ENCODE peak calls at places on chromosomes 4 and X, in eight cellular contexts. M, S, D, Y, W, X, B and J are unnamed samples.

GRCh38 chr4:123477804-123478209 is 81.2 kb downstream of the SPRY1 start:
- DNase-seq in M (peak), S (peak), D (no peak), Y (no peak), W (no peak), X (no peak), B (peak), J (peak)

GRCh38 chr4:37890501-37891220 is at the start of gene TBC1D1:
- DNase-seq in M (no peak), S (peak), D (peak), Y (peak), W (peak), X (peak), B (peak), J (no peak)

GRCh38 chrX:41116948-41117347 is 31.7 kb downstream of the USP9X start:
- DNase-seq in M (no peak), S (no peak), D (no peak), Y (no peak), W (no peak), X (no peak), B (no peak), J (no peak)

GRCh38 chr4:87838207-87838606 is 5.4 kb downstream of the MEPE start:
- DNase-seq in M (no peak), S (no peak), D (no peak), Y (no peak), W (no peak), X (no peak), B (no peak), J (peak)

GRCh38 chr4:150173854-150174398 is 95.7 kb downstream of the DCLK2 start:
- DNase-seq in M (peak), S (no peak), D (no peak), Y (no peak), W (no peak), X (no peak), B (no peak), J (peak)

GRCh38 chr4:3353747-3354454 is 61.1 kb downstream of the RGS12 start:
- DNase-seq in M (no peak), S (no peak), D (no peak), Y (no peak), W (no peak), X (no peak), B (no peak), J (no peak)

GRCh38 chr4:106366026-106366425 is 2.6 kb downstream of the GIMD1 start:
- DNase-seq in M (peak), S (no peak), D (no peak), Y (no peak), W (no peak), X (no peak), B (no peak), J (no peak)

GRCh38 chrX:30653415-30654131 is at the start of gene GK:
- DNase-seq in M (no peak), S (peak), D (peak), Y (no peak), W (peak), X (peak), B (peak), J (no peak)

GRCh38 chr4:152014280-152014679 is 253.5 kb upstream of the GATB start:
- DNase-seq in M (no peak), S (peak), D (no peak), Y (no peak), W (no peak), X (no peak), B (peak), J (no peak)

GRCh38 chr4:33709247-33709646 is 2535.1 kb downstream of the ARAP2 start:
- DNase-seq in M (peak), S (no peak), D (no peak), Y (no peak), W (no peak), X (no peak), B (peak), J (peak)

GRCh38 chrX:55758033-55758432 is 40.5 kb downstream of the RRAGB start:
- DNase-seq in M (no peak), S (no peak), D (no peak), Y (no peak), W (no peak), X (no peak), B (no peak), J (peak)

GRCh38 chr4:183838987-183839712 is 66.0 kb upstream of the STOX2 start:
- DNase-seq in M (peak), S (no peak), D (no peak), Y (no peak), W (no peak), X (no peak), B (no peak), J (peak)

GRCh38 chr4:88320174-88320779 is 35.9 kb upstream of the PPM1K start:
- DNase-seq in M (no peak), S (no peak), D (peak), Y (no peak), W (no peak), X (no peak), B (no peak), J (peak)

GRCh38 chrX:124332481-124333424 is at the start of gene TEX13D:
- DNase-seq in M (no peak), S (no peak), D (no peak), Y (peak), W (no peak), X (no peak), B (no peak), J (no peak)

GRCh38 chrX:111728096-111728495 is 47.1 kb downstream of the ALG13 start:
- DNase-seq in M (no peak), S (no peak), D (no peak), Y (no peak), W (no peak), X (no peak), B (no peak), J (peak)

GRCh38 chr4:129109965-129110824 is 14.2 kb downstream of the C4orf33 start:
- DNase-seq in M (peak), S (no peak), D (no peak), Y (no peak), W (no peak), X (no peak), B (no peak), J (no peak)

GRCh38 chr4:20127626-20128025 is 124.1 kb upstream of the SLIT2 start:
- DNase-seq in M (no peak), S (no peak), D (no peak), Y (no peak), W (no peak), X (no peak), B (no peak), J (peak)

GRCh38 chr4:17717301-17717700 is 64.1 kb downstream of the FAM184B start:
- DNase-seq in M (no peak), S (no peak), D (no peak), Y (no peak), W (no peak), X (no peak), B (no peak), J (no peak)

GRCh38 chr4:87506974-87507701 is 22.0 kb downstream of the SPARCL1 start:
- DNase-seq in M (peak), S (no peak), D (no peak), Y (no peak), W (no peak), X (no peak), B (no peak), J (peak)

GRCh38 chrX:94751611-94752010 is 1077.6 kb downstream of the FAM133A start:
- DNase-seq in M (no peak), S (no peak), D (no peak), Y (no peak), W (no peak), X (no peak), B (no peak), J (no peak)

GRCh38 chrX:75276666-75277065 is 2.8 kb downstream of the UPRT start:
- DNase-seq in M (no peak), S (no peak), D (no peak), Y (no peak), W (no peak), X (no peak), B (no peak), J (no peak)

GRCh38 chr4:48914311-48914710 is 7.7 kb upstream of the OCIAD2 start:
- DNase-seq in M (no peak), S (no peak), D (no peak), Y (no peak), W (no peak), X (no peak), B (no peak), J (peak)

GRCh38 chr4:89109841-89110540 is 1.3 kb upstream of the TIGD2 start:
- DNase-seq in M (no peak), S (no peak), D (no peak), Y (peak), W (no peak), X (no peak), B (no peak), J (no peak)

GRCh38 chrX:6558979-6559378 is 24.1 kb upstream of the VCX3A start:
- DNase-seq in M (no peak), S (no peak), D (no peak), Y (no peak), W (no peak), X (no peak), B (no peak), J (no peak)

GRCh38 chrX:70454441-70455365 is 10.1 kb downstream of the DLG3 start:
- DNase-seq in M (peak), S (peak), D (peak), Y (peak), W (peak), X (no peak), B (peak), J (peak)

GRCh38 chr4:25966171-25966570 is 52.2 kb downstream of the SMIM20 start:
- DNase-seq in M (no peak), S (no peak), D (no peak), Y (no peak), W (no peak), X (no peak), B (no peak), J (peak)

GRCh38 chrX:78104447-78105176 is 564 bp downstream of the PGK1 start:
- DNase-seq in M (peak), S (peak), D (peak), Y (peak), W (peak), X (peak), B (peak), J (peak)

GRCh38 chr4:141643557-141643956 is 7.2 kb downstream of the IL15 start:
- DNase-seq in M (no peak), S (no peak), D (no peak), Y (no peak), W (no peak), X (no peak), B (no peak), J (peak)

GRCh38 chrX:45758319-45758718 is 557.6 kb upstream of the DIPK2B start:
- DNase-seq in M (peak), S (peak), D (no peak), Y (no peak), W (no peak), X (no peak), B (peak), J (peak)

GRCh38 chrX:23503835-23504539 is 163.3 kb upstream of the PRDX4 start:
- DNase-seq in M (peak), S (no peak), D (peak), Y (peak), W (peak), X (no peak), B (no peak), J (peak)

GRCh38 chr4:167943872-167944505 is 148.3 kb upstream of the ANXA10 start:
- DNase-seq in M (no peak), S (no peak), D (no peak), Y (no peak), W (no peak), X (no peak), B (no peak), J (no peak)

GRCh38 chr4:185335579-185335978 is 60.1 kb downstream of the LRP2BP start:
- DNase-seq in M (no peak), S (no peak), D (no peak), Y (no peak), W (no peak), X (no peak), B (no peak), J (no peak)

GRCh38 chrX:132853040-132853439 is 105.4 kb downstream of the HS6ST2 start:
- DNase-seq in M (peak), S (no peak), D (no peak), Y (no peak), W (no peak), X (no peak), B (no peak), J (no peak)

GRCh38 chr4:141646969-141647368 is 10.6 kb downstream of the IL15 start:
- DNase-seq in M (no peak), S (no peak), D (no peak), Y (no peak), W (no peak), X (no peak), B (no peak), J (no peak)

GRCh38 chrX:85379174-85379907 is at the start of gene POF1B:
- DNase-seq in M (no peak), S (no peak), D (peak), Y (peak), W (peak), X (no peak), B (no peak), J (no peak)

GRCh38 chrX:123756320-123756719 is 23.5 kb upstream of the THOC2 start:
- DNase-seq in M (peak), S (no peak), D (no peak), Y (no peak), W (no peak), X (no peak), B (no peak), J (peak)

GRCh38 chr4:55795342-55795741 is 24.2 kb upstream of the EXOC1L start:
- DNase-seq in M (no peak), S (no peak), D (no peak), Y (no peak), W (no peak), X (no peak), B (no peak), J (no peak)

GRCh38 chr4:173360587-173361221 is 10.1 kb upstream of the SAP30 start:
- DNase-seq in M (peak), S (no peak), D (no peak), Y (no peak), W (no peak), X (no peak), B (no peak), J (peak)

GRCh38 chr4:134687646-134688628 is 486.3 kb upstream of the PABPC4L start:
- DNase-seq in M (no peak), S (no peak), D (no peak), Y (no peak), W (peak), X (no peak), B (no peak), J (no peak)

GRCh38 chr4:156185514-156185913 is 231.8 kb upstream of the CTSO start:
- DNase-seq in M (no peak), S (no peak), D (no peak), Y (no peak), W (no peak), X (no peak), B (no peak), J (no peak)
- TF ChIP-seq CTCF in M (no peak), S (no peak), D (no peak), Y (no peak), W (no peak), X (no peak), B (no peak), J (no peak)

GRCh38 chr4:177125656-177126055 is 184.0 kb upstream of the NEIL3 start:
- DNase-seq in M (no peak), S (no peak), D (no peak), Y (no peak), W (no peak), X (no peak), B (no peak), J (no peak)
- TF ChIP-seq CTCF in M (no peak), S (no peak), D (no peak), Y (no peak), W (no peak), X (no peak), B (no peak), J (no peak)

GRCh38 chr4:10622728-10623127 is 61.8 kb downstream of the CLNK start:
- DNase-seq in M (peak), S (no peak), D (no peak), Y (no peak), W (no peak), X (no peak), B (peak), J (no peak)
- TF ChIP-seq CTCF in M (peak), S (no peak), D (no peak), Y (no peak), W (peak), X (no peak), B (peak), J (peak)

GRCh38 chr4:126954537-126955291 is 678.0 kb upstream of the INTU start:
- DNase-seq in M (no peak), S (no peak), D (no peak), Y (no peak), W (no peak), X (no peak), B (no peak), J (no peak)
- TF ChIP-seq CTCF in M (no peak), S (no peak), D (no peak), Y (no peak), W (no peak), X (no peak), B (no peak), J (no peak)

DNA sequence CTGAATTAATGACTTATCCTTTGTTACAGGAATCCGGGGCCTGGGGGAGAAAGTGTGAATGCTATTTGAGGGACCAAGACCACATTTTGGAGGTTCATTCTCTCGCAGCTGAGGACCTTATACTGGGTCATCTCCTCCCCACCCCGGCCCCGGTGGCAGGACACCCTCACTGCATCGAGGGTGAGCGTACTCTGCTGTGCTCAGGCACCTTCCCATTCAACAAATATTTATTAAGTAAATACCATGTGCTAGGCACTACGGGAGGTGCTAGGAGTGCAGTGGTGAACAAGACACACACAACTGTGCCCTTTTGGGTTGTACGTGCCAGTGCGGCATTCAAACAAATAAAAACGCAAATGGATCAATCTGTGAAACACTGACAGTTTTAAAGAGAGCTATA is 24.7 kb downstream of the ADGRG2 start:
- DNase-seq in M (no peak), S (no peak), D (no peak), Y (no peak), W (no peak), X (no peak), B (no peak), J (no peak)
- TF ChIP-seq CTCF in M (no peak), S (no peak), D (no peak), Y (no peak), W (no peak), X (no peak), B (no peak), J (no peak)

DNA sequence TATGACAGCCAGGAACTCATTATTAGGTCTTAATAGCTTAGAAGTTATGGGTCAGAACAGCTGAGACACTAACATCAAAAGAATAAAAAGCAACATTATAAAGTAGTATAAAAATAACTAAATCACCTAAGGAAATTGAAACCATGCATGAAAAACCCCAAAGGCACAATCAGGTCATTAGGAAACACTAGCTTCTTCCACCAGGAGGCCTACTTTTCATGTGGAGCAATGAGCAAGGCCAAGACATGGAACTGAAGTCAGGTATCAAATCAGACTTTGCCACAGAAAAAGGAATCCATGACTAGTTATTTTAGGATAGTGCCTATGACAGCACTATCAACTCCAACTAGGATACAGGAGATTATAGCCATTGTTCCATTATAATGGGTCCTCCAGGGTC is 7.9 kb downstream of the HUWE1 start:
- DNase-seq in M (peak), S (no peak), D (no peak), Y (no peak), W (no peak), X (no peak), B (no peak), J (no peak)
- TF ChIP-seq CTCF in M (peak), S (no peak), D (no peak), Y (no peak), W (no peak), X (no peak), B (no peak), J (peak)

GRCh38 chr4:47468686-47469365 is 5.3 kb upstream of the COMMD8 start:
- DNase-seq in M (peak), S (no peak), D (no peak), Y (no peak), W (no peak), X (no peak), B (no peak), J (peak)

GRCh38 chr4:47462799-47463234 is 685 bp downstream of the COMMD8 start:
- DNase-seq in M (no peak), S (no peak), D (no peak), Y (no peak), W (no peak), X (no peak), B (no peak), J (no peak)

GRCh38 chr4:47466061-47466785 is 2.7 kb upstream of the COMMD8 start:
- DNase-seq in M (no peak), S (no peak), D (no peak), Y (no peak), W (no peak), X (no peak), B (no peak), J (no peak)

GRCh38 chr4:47465008-47465407 is 1.5 kb upstream of the COMMD8 start:
- DNase-seq in M (no peak), S (no peak), D (no peak), Y (no peak), W (no peak), X (no peak), B (no peak), J (no peak)

DNA sequence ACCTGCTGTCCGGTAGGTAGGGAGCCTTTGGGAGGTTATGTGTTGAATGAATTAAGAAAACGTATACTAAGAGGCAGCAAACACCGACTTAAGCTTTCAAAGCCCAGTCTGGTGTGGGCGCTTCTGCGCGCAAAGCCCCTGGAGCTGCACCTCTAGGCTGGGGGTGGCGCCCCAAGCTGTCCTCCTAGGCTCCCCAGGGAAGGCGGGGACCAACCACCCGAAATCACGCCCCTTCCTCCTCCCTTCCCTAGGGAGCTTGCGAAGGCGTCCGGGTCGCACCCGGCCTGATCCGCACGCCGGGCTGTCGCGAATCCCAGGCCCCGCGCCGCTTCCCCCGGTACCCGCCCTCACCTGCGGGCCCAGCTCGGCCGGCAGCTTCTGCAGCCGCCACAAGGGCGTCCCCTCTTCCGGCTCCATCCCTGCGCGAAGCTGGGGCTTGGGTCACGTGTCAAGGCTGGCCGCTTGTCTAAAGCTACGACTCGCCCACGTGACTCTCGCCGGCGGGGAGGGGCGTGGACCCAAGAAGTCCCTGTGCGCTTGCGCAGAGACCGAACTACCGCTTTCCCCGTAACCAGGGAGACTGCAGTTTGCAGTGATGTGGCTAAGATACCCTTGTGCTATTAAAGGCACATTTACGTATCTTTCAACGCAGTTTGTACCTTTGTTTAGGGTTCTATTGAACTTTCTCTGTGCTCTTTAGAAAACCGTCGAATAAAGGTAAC is at the start of gene COMMD8:
- DNase-seq in M (peak), S (peak), D (peak), Y (peak), W (peak), X (peak), B (peak), J (peak)
- TF ChIP-seq CTCF in M (peak), S (peak), D (no peak), Y (peak), W (peak), X (no peak), B (peak), J (peak)

DNA sequence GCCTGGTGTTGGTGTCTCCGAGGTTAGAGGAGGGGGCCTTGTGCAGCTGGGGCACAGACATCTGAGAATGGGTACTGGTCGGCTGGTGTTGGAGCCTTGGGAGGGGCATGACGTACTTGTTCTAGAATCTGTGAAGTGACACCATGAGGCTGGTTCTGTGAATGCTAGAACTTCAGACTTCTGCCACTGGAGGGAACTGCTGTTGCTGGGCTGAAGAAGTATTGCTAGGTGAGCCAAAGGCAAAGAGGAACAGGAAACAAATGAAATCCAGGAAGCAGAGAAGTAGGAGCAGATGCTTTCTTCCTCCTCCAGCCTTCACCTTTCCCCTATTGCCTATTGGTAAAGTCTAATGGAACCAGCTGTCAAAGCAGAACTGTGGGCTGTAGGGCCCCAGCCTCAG is 120.9 kb upstream of the DDIT4L start:
- DNase-seq in M (no peak), S (no peak), D (no peak), Y (no peak), W (no peak), X (no peak), B (no peak), J (no peak)
- TF ChIP-seq CTCF in M (peak), S (no peak), D (no peak), Y (no peak), W (no peak), X (no peak), B (no peak), J (peak)